ENCODE peak calls at places on chromosome 1, in seven cellular contexts. C, U, P, A, R, W and K are unnamed samples.

GRCh38 chr1:228071839-228072657 is 10.5 kb upstream of the ARF1 start:
- ATAC-seq in U (no peak), A (peak; percentile 32), W (peak; percentile 22), P (peak; percentile 40), C (peak; percentile 47), R (no peak), K (peak; percentile 9)

GRCh38 chr1:198549863-198550262 is 9.4 kb upstream of the ATP6V1G3 start:
- ATAC-seq in P (peak; percentile 52), A (peak; percentile 30), R (no peak), U (no peak), C (peak; percentile 67), W (peak; percentile 54), K (peak; percentile 73)

GRCh38 chr1:221565718-221566117 is 176.2 kb downstream of the DUSP10 start:
- ATAC-seq in C (no peak), A (no peak), R (peak; percentile 87), W (no peak), U (no peak), P (no peak), K (no peak)

GRCh38 chr1:232186936-232187335 is 443.0 kb downstream of the SIPA1L2 start:
- ATAC-seq in C (no peak), A (no peak), R (no peak), P (no peak), W (no peak), U (no peak), K (no peak)

GRCh38 chr1:178262101-178262500 is 168.2 kb downstream of the RASAL2 start:
- ATAC-seq in R (no peak), A (no peak), W (no peak), P (no peak), U (no peak), C (no peak), K (no peak)

GRCh38 chr1:25758466-25759070 is 41.4 kb upstream of the SELENON start:
- ATAC-seq in A (no peak), R (no peak), C (no peak), U (no peak), P (no peak), W (no peak), K (no peak)

GRCh38 chr1:125066385-125066784 is 3881.6 kb downstream of the SRGAP2C start:
- ATAC-seq in W (no peak), U (no peak), A (no peak), P (no peak), R (no peak), C (no peak), K (no peak)

GRCh38 chr1:43271186-43272118 is 1.7 kb downstream of the TMEM125 start:
- ATAC-seq in P (no peak), W (peak; percentile 40), R (no peak), U (no peak), C (peak; percentile 55), A (no peak), K (no peak)